ENCODE peak calls at places on chromosome 1, in six cellular contexts. P is A549, H is HCT116, J is adrenal gland, M is breast epithelium, Z is IMR-90. I is an unnamed sample.
A peak's percentile ranks its signal among the peaks of the same experiment; 100 is the strongest.

GRCh38 chr1:6899141-6899540 is 113.9 kb downstream of the CAMTA1 start:
- DNase-seq in P (no peak), H (no peak), J (no peak), M (no peak), Z (peak; percentile 13), I (no peak)

GRCh38 chr1:228445867-228446584 is 29.4 kb upstream of the TRIM17 start:
- DNase-seq in P (peak; percentile 39), H (no peak), J (peak; percentile 40), M (no peak), Z (peak; percentile 56), I (peak; percentile 56)

GRCh38 chr1:210917560-210918214 is 216.3 kb downstream of the KCNH1 start:
- DNase-seq in P (no peak), H (no peak), J (no peak), M (no peak), Z (no peak), I (no peak)

GRCh38 chr1:100643430-100644196 is 75.9 kb upstream of the VCAM1 start:
- DNase-seq in P (peak; percentile 32), H (no peak), J (no peak), M (no peak), Z (peak; percentile 58), I (no peak)

GRCh38 chr1:236476019-236476418 is 47.8 kb upstream of the LGALS8 start:
- DNase-seq in P (no peak), H (no peak), J (no peak), M (no peak), Z (no peak), I (no peak)

GRCh38 chr1:218336353-218336752 is 8.8 kb upstream of the TGFB2 start:
- DNase-seq in P (peak; percentile 73), H (no peak), J (no peak), M (no peak), Z (peak; percentile 48), I (no peak)

GRCh38 chr1:156226782-156227181 is 14.0 kb downstream of the PMF1 start:
- DNase-seq in P (no peak), H (no peak), J (no peak), M (no peak), Z (no peak), I (no peak)

GRCh38 chr1:202942431-202942830 is 15.4 kb upstream of the KLHL12 start:
- DNase-seq in P (no peak), H (no peak), J (no peak), M (no peak), Z (no peak), I (no peak)

GRCh38 chr1:225847610-225848009 is 34.6 kb downstream of the TMEM63A start:
- DNase-seq in P (no peak), H (no peak), J (no peak), M (no peak), Z (no peak), I (no peak)

GRCh38 chr1:19582318-19582717 is 61.8 kb upstream of the NBL1 start:
- DNase-seq in P (peak; percentile 54), H (peak; percentile 60), J (peak; percentile 42), M (peak; percentile 30), Z (no peak), I (peak; percentile 31)

GRCh38 chr1:160123726-160124125 is 8.2 kb downstream of the ATP1A2 start:
- DNase-seq in P (no peak), H (no peak), J (no peak), M (no peak), Z (no peak), I (no peak)

GRCh38 chr1:209860293-209860881 is 32.6 kb downstream of the UTP25 start:
- DNase-seq in P (peak; percentile 86), H (peak; percentile 73), J (peak; percentile 89), M (peak; percentile 36), Z (peak; percentile 86), I (peak; percentile 56)

GRCh38 chr1:44417351-44418021 is 12.4 kb downstream of the RNF220 start:
- DNase-seq in P (no peak), H (no peak), J (no peak), M (no peak), Z (no peak), I (peak; percentile 22)

GRCh38 chr1:198678301-198678836 is 39.5 kb downstream of the PTPRC start:
- DNase-seq in P (no peak), H (no peak), J (no peak), M (no peak), Z (no peak), I (no peak)

GRCh38 chr1:214427871-214428277 is 123.5 kb downstream of the PTPN14 start:
- DNase-seq in P (peak; percentile 49), H (peak; percentile 77), J (no peak), M (no peak), Z (peak; percentile 98), I (no peak)

GRCh38 chr1:18211764-18212163 is 104.2 kb downstream of the IGSF21 start:
- DNase-seq in P (no peak), H (no peak), J (no peak), M (no peak), Z (no peak), I (no peak)

GRCh38 chr1:223726380-223727001 is 14.2 kb downstream of the CAPN2 start:
- DNase-seq in P (peak; percentile 87), H (peak; percentile 57), J (peak; percentile 88), M (peak; percentile 49), Z (peak; percentile 98), I (peak; percentile 90)

GRCh38 chr1:161226759-161227158 is 899 bp downstream of the TOMM40L start:
- DNase-seq in P (no peak), H (no peak), J (no peak), M (no peak), Z (no peak), I (no peak)

GRCh38 chr1:47436304-47436978 is 1.4 kb upstream of the FOXD2 start:
- DNase-seq in P (peak; percentile 74), H (peak; percentile 32), J (peak; percentile 67), M (peak; percentile 41), Z (peak; percentile 65), I (peak; percentile 65)

GRCh38 chr1:195594773-195595172 is 1013.5 kb downstream of the KCNT2 start:
- DNase-seq in P (no peak), H (no peak), J (no peak), M (no peak), Z (no peak), I (no peak)

GRCh38 chr1:75559141-75559540 is 51.8 kb downstream of the SLC44A5 start:
- DNase-seq in P (no peak), H (no peak), J (no peak), M (no peak), Z (no peak), I (no peak)

GRCh38 chr1:115098979-115099692 is 9.8 kb upstream of the TSPAN2 start:
- DNase-seq in P (peak; percentile 46), H (no peak), J (no peak), M (no peak), Z (peak; percentile 26), I (no peak)

GRCh38 chr1:19432943-19433609 is 52.3 kb downstream of the CAPZB start:
- DNase-seq in P (no peak), H (no peak), J (no peak), M (no peak), Z (peak; percentile 56), I (no peak)

GRCh38 chr1:18978706-18979105 is 22.2 kb upstream of the IFFO2 start:
- DNase-seq in P (no peak), H (no peak), J (no peak), M (no peak), Z (no peak), I (no peak)

GRCh38 chr1:34709547-34709946 is 45.3 kb upstream of the GJB5 start:
- DNase-seq in P (peak; percentile 7), H (no peak), J (no peak), M (no peak), Z (no peak), I (no peak)

GRCh38 chr1:199124351-199124750 is 485.5 kb downstream of the PTPRC start:
- DNase-seq in P (no peak), H (no peak), J (no peak), M (no peak), Z (peak; percentile 73), I (no peak)

GRCh38 chr1:214446772-214447556 is 104.4 kb downstream of the PTPN14 start:
- DNase-seq in P (peak; percentile 75), H (peak; percentile 93), J (no peak), M (peak; percentile 69), Z (peak; percentile 93), I (no peak)

GRCh38 chr1:8962812-8963669 is 17.4 kb downstream of the CA6 start:
- DNase-seq in P (peak; percentile 74), H (peak; percentile 68), J (peak; percentile 33), M (no peak), Z (no peak), I (no peak)

GRCh38 chr1:13507075-13507474 is 6.7 kb downstream of the LRRC38 start:
- DNase-seq in P (no peak), H (no peak), J (no peak), M (no peak), Z (no peak), I (no peak)

GRCh38 chr1:174150499-174150898 is 8.8 kb upstream of the RABGAP1L start:
- DNase-seq in P (no peak), H (no peak), J (no peak), M (no peak), Z (no peak), I (no peak)

GRCh38 chr1:205321109-205321958 is at the start of gene NUAK2:
- DNase-seq in P (peak; percentile 95), H (peak; percentile 80), J (peak; percentile 94), M (peak; percentile 79), Z (peak; percentile 90), I (peak; percentile 94)
- TF ChIP-seq POLR2A in P (peak; percentile 99), H (peak; percentile 68), J (no peak), M (peak; percentile 24), Z (peak; percentile 94), I (peak; percentile 86)

GRCh38 chr1:221776495-221777413 is 34.9 kb upstream of the DUSP10 start:
- DNase-seq in P (no peak), H (no peak), J (no peak), M (no peak), Z (no peak), I (no peak)
- H3K4me3 ChIP-seq in P (no peak overlapping the region), H (no peak overlapping the region), J (no peak overlapping the region), M (no peak overlapping the region), Z (no peak overlapping the region), I (no peak overlapping the region)

GRCh38 chr1:235067396-235068154 is 61.1 kb downstream of the TOMM20 start:
- DNase-seq in P (peak; percentile 99), H (peak; percentile 94), J (peak; percentile 87), M (peak; percentile 98), Z (peak; percentile 99), I (peak; percentile 72)
- TF ChIP-seq POLR2A in P (no peak), H (no peak), J (no peak), M (no peak), Z (no peak), I (no peak)

GRCh38 chr1:26991310-26992116 is 2.0 kb upstream of the TRNP1 start:
- DNase-seq in P (peak; percentile 91), H (no peak), J (no peak), M (no peak), Z (peak; percentile 88), I (no peak)
- H3K4me3 ChIP-seq in P (peak overlapping the region; percentile 34), H (peak overlapping the region; percentile 48), J (no peak overlapping the region), M (no peak overlapping the region), Z (no peak overlapping the region), I (no peak overlapping the region)

GRCh38 chr1:23556661-23557470 is 2.4 kb downstream of the ID3 start:
- DNase-seq in P (peak; percentile 82), H (peak; percentile 44), J (no peak), M (no peak), Z (peak; percentile 86), I (no peak)
- TF ChIP-seq POLR2A in P (peak; percentile 81), H (peak; percentile 80), J (no peak), M (no peak), Z (peak; percentile 95), I (no peak)

DNA sequence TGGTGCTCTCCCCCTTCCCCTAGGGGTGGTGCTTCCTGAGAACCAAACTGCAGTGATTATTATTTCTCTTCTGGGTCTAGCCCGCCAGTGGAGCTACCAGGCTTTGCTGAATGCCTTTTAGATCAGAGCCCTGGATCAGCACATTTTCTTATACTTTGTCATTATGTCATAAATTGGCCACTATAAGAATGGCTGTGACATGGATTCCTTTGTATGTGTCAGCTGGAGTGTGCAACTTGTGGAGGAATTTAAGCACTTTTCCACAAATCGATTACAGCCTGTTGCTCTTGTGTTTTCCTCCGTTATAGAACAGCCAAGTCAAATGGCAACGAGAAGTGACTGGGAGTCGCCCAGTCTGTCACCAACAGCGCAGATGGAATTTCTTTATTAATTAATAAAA is 273.3 kb downstream of the DUSP10 start:
- DNase-seq in P (no peak), H (no peak), J (no peak), M (no peak), Z (no peak), I (no peak)
- H3K4me3 ChIP-seq in P (no peak overlapping the region), H (no peak overlapping the region), J (no peak overlapping the region), M (no peak overlapping the region), Z (no peak overlapping the region), I (no peak overlapping the region)